ENCODE peak calls at places on chromosome 18, in seven cellular contexts. W is Kasumi-1; G is NCI-H1105; M is activated T-helper 1 cell treated with Interleukin-2 at 50 U/mL for 16 hours; H is activated naive CD4-positive, alpha-beta T cell treated with anti-CD3 and anti-CD28 coated beads, Interleukin-2, amount 10 ng/mL, durations not matched to agents 7 days and 5 days; B is NCI-H2029; N is NCI-H82. A is an unnamed sample.

GRCh38 chr18:9876867-9877654 is 8.7 kb upstream of the TXNDC2 start:
- DNase-seq in W (no peak), G (no peak), M (no peak), H (no peak), B (no peak), N (peak; percentile 94), A (peak; percentile 87)

GRCh38 chr18:35619941-35620340 is 38.4 kb downstream of the GALNT1 start:
- DNase-seq in W (no peak), G (no peak), M (no peak), H (no peak), B (no peak), N (no peak), A (no peak)

GRCh38 chr18:35438480-35439234 is 59.1 kb downstream of the INO80C start:
- DNase-seq in W (no peak), G (no peak), M (no peak), H (no peak), B (no peak), N (no peak), A (no peak)

GRCh38 chr18:57052173-57052572 is 94.7 kb upstream of the BOD1L2 start:
- DNase-seq in W (no peak), G (no peak), M (no peak), H (no peak), B (no peak), N (no peak), A (no peak)

GRCh38 chr18:55199291-55199963 is 240.2 kb upstream of the CCDC68 start:
- DNase-seq in W (no peak), G (no peak), M (no peak), H (no peak), B (no peak), N (peak; percentile 93), A (no peak)

GRCh38 chr18:59273936-59274928 is 978 bp upstream of the RAX start:
- DNase-seq in W (no peak), G (no peak), M (no peak), H (no peak), B (no peak), N (no peak), A (no peak)

GRCh38 chr18:715626-716025 is 3.2 kb upstream of the ENOSF1 start:
- DNase-seq in W (no peak), G (no peak), M (no peak), H (no peak), B (no peak), N (no peak), A (peak; percentile 94)

GRCh38 chr18:28359177-28359576 is 182.2 kb upstream of the CDH2 start:
- DNase-seq in W (no peak), G (no peak), M (no peak), H (no peak), B (peak; percentile 4), N (no peak), A (peak; percentile 5)

GRCh38 chr18:78430171-78430857 is 549.3 kb upstream of the SALL3 start:
- DNase-seq in W (no peak), G (peak; percentile 91), M (no peak), H (no peak), B (peak; percentile 25), N (peak; percentile 16), A (no peak)

GRCh38 chr18:46843372-46843771 is 73.9 kb downstream of the PIAS2 start:
- DNase-seq in W (no peak), G (no peak), M (no peak), H (no peak), B (no peak), N (no peak), A (no peak)

GRCh38 chr18:22604390-22604985 is 186.8 kb upstream of the CTAGE1 start:
- DNase-seq in W (no peak), G (no peak), M (no peak), H (no peak), B (peak; percentile 25), N (no peak), A (no peak)

GRCh38 chr18:34890486-34891085 is 150.6 kb upstream of the MAPRE2 start:
- DNase-seq in W (peak; percentile 42), G (no peak), M (no peak), H (no peak), B (no peak), N (no peak), A (no peak)

A was measured in LHCN-M2.